ENCODE peak calls at places on chromosomes 7 and 10, in six cellular contexts. W is fibroblast of lung, F is foreskin fibroblast, H is posterior vena cava, U is M059J, L is WTC11. T is an unnamed sample.

GRCh38 chr10:64648915-64649314 is 1127.7 kb downstream of the REEP3 start:
- DNase-seq in W (no peak), F (no peak), H (no peak), U (no peak), L (peak), T (peak)

GRCh38 chr7:133484135-133484534 is 231.3 kb downstream of the EXOC4 start:
- DNase-seq in W (peak), F (no peak), H (no peak), U (peak), L (no peak), T (no peak)

GRCh38 chr10:1102836-1103235 is 46.7 kb downstream of the WDR37 start:
- DNase-seq in W (peak), F (no peak), H (no peak), U (no peak), L (no peak), T (no peak)

GRCh38 chr10:79405221-79405994 is 40.0 kb downstream of the ZCCHC24 start:
- DNase-seq in W (no peak), F (no peak), H (peak), U (peak), L (no peak), T (peak)

GRCh38 chr10:125878957-125879835 is 1.9 kb downstream of the DHX32 start:
- DNase-seq in W (peak), F (peak), H (no peak), U (peak), L (no peak), T (no peak)

GRCh38 chr10:4051011-4051407 is 266.0 kb upstream of the KLF6 start:
- DNase-seq in W (no peak), F (no peak), H (no peak), U (no peak), L (no peak), T (no peak)

GRCh38 chr10:114239117-114239993 is at the start of gene VWA2:
- DNase-seq in W (no peak), F (no peak), H (no peak), U (no peak), L (peak), T (peak)

GRCh38 chr10:58954163-58954562 is 222.3 kb upstream of the PHYHIPL start:
- DNase-seq in W (no peak), F (no peak), H (no peak), U (no peak), L (no peak), T (no peak)

GRCh38 chr10:6185039-6185716 is 17.6 kb upstream of the PFKFB3 start:
- DNase-seq in W (no peak), F (no peak), H (no peak), U (no peak), L (no peak), T (no peak)

GRCh38 chr10:124403548-124403947 is 15.2 kb downstream of the OAT start:
- DNase-seq in W (peak), F (peak), H (peak), U (peak), L (peak), T (no peak)

GRCh38 chr7:49001610-49002033 is 77.3 kb downstream of the CDC14C start:
- DNase-seq in W (peak), F (no peak), H (no peak), U (peak), L (peak), T (peak)

GRCh38 chr7:132578050-132578370 is 1.7 kb upstream of the PLXNA4 start:
- DNase-seq in W (no peak), F (no peak), H (no peak), U (no peak), L (no peak), T (no peak)

GRCh38 chr10:97718659-97719142 is 5.2 kb downstream of the MARVELD1 start:
- DNase-seq in W (no peak), F (no peak), H (no peak), U (no peak), L (peak), T (no peak)

GRCh38 chr7:131255242-131255641 is 72.4 kb upstream of the MKLN1 start:
- DNase-seq in W (no peak), F (no peak), H (no peak), U (no peak), L (no peak), T (no peak)

GRCh38 chr10:131575877-131576276 is 264.4 kb upstream of the TCERG1L start:
- DNase-seq in W (no peak), F (no peak), H (peak), U (no peak), L (no peak), T (no peak)

GRCh38 chr7:134589491-134589941 is 40.6 kb downstream of the AKR1B15 start:
- DNase-seq in W (peak), F (peak), H (no peak), U (peak), L (no peak), T (no peak)

GRCh38 chr10:18455086-18455884 is 196.1 kb downstream of the NSUN6 start:
- DNase-seq in W (no peak), F (no peak), H (no peak), U (no peak), L (no peak), T (no peak)

GRCh38 chr10:63522129-63522687 is 1.0 kb downstream of the REEP3 start:
- DNase-seq in W (peak), F (no peak), H (no peak), U (peak), L (no peak), T (no peak)

GRCh38 chr7:55120501-55121198 is 101.8 kb downstream of the EGFR start:
- DNase-seq in W (peak), F (peak), H (no peak), U (no peak), L (no peak), T (no peak)

GRCh38 chr7:98619450-98620321 is 2.6 kb downstream of the NPTX2 start:
- DNase-seq in W (peak), F (no peak), H (no peak), U (peak), L (peak), T (peak)

GRCh38 chr10:88527245-88527644 is 55.9 kb downstream of the RNLS start:
- DNase-seq in W (no peak), F (no peak), H (no peak), U (no peak), L (no peak), T (no peak)

GRCh38 chr10:613217-613616 is 76.3 kb downstream of the DIP2C start:
- DNase-seq in W (no peak), F (no peak), H (peak), U (no peak), L (no peak), T (no peak)

GRCh38 chr7:100674441-100675407 is 1.2 kb downstream of the GNB2 start:
- DNase-seq in W (no peak), F (no peak), H (no peak), U (no peak), L (no peak), T (peak)

GRCh38 chr10:9634466-9634865 is 1383.2 kb upstream of the CELF2 start:
- DNase-seq in W (peak), F (peak), H (no peak), U (peak), L (no peak), T (no peak)

GRCh38 chr7:37683263-37684120 is at the start of gene GPR141:
- DNase-seq in W (no peak), F (no peak), H (no peak), U (no peak), L (no peak), T (no peak)

GRCh38 chr10:110206988-110207804 is at the start of gene MXI1:
- DNase-seq in W (peak), F (peak), H (peak), U (peak), L (peak), T (peak)

GRCh38 chr10:132308588-132309451 is 1.1 kb upstream of the STK32C start:
- DNase-seq in W (no peak), F (no peak), H (peak), U (no peak), L (peak), T (no peak)

GRCh38 chr10:73997479-73997805 is 474 bp upstream of the VCL start:
- DNase-seq in W (no peak), F (no peak), H (no peak), U (no peak), L (no peak), T (no peak)

GRCh38 chr10:131775833-131776232 is 125.0 kb upstream of the PPP2R2D start:
- DNase-seq in W (no peak), F (no peak), H (no peak), U (no peak), L (no peak), T (no peak)

GRCh38 chr7:39924122-39924521 is 25.9 kb upstream of the CDK13 start:
- DNase-seq in W (no peak), F (no peak), H (no peak), U (no peak), L (no peak), T (no peak)

GRCh38 chr10:132135398-132135872 is 51.3 kb upstream of the DPYSL4 start:
- DNase-seq in W (no peak), F (no peak), H (peak), U (no peak), L (no peak), T (no peak)

T was measured in glutamatergic neuron.